ENCODE peak calls at places on chromosomes 12 and 14, in six cellular contexts. E is Karpas-422, C is PC-3, I is MM.1S, X is HCT116, J is SK-N-SH. P is an unnamed sample.

GRCh38 chr12:122354958-122355641 is 67.4 kb downstream of the CLIP1 start:
- DNase-seq in X (no peak), I (no peak), J (no peak), C (no peak), E (no peak), P (no peak)

GRCh38 chr14:50290306-50290705 is 21.7 kb downstream of the L2HGDH start:
- DNase-seq in I (no peak), X (no peak), J (no peak), E (no peak), C (no peak), P (no peak)

GRCh38 chr12:95790912-95791849 is 617 bp upstream of the NTN4 start:
- DNase-seq in E (no peak), I (no peak), C (peak; percentile 64), X (no peak), J (no peak), P (peak; percentile 56)

GRCh38 chr12:55829967-55830600 is 697 bp upstream of the DNAJC14 start:
- DNase-seq in E (peak; percentile 64), I (no peak), C (peak; percentile 24), J (peak; percentile 79), X (no peak), P (no peak)

GRCh38 chr14:59215353-59215752 is 26.9 kb downstream of the DAAM1 start:
- DNase-seq in X (no peak), J (no peak), E (no peak), I (no peak), C (no peak), P (peak; percentile 69)

GRCh38 chr12:127548123-127548553 is 718.8 kb upstream of the TMEM132C start:
- DNase-seq in X (no peak), C (peak; percentile 94), E (no peak), J (no peak), I (no peak), P (peak; percentile 93)

GRCh38 chr12:105235299-105235746 is 651 bp downstream of the APPL2 start:
- DNase-seq in C (peak; percentile 30), J (peak; percentile 25), I (peak; percentile 14), E (peak; percentile 56), X (no peak), P (peak; percentile 69)

GRCh38 chr12:113267621-113268020 is 46.4 kb downstream of the TPCN1 start:
- DNase-seq in I (no peak), J (no peak), C (peak; percentile 18), X (no peak), E (no peak), P (no peak)

GRCh38 chr12:94172973-94173372 is 24.6 kb downstream of the PLXNC1 start:
- DNase-seq in C (peak; percentile 60), I (peak; percentile 82), J (no peak), E (no peak), X (no peak), P (peak; percentile 97)

GRCh38 chr12:45655186-45655585 is 74.3 kb upstream of the ARID2 start:
- DNase-seq in E (peak; percentile 75), X (no peak), C (peak; percentile 54), I (no peak), J (peak; percentile 16), P (no peak)

GRCh38 chr12:7571253-7571652 is 67.7 kb upstream of the CD163 start:
- DNase-seq in E (no peak), X (no peak), C (no peak), I (no peak), J (no peak), P (no peak)

GRCh38 chr12:20248646-20249045 is 119.7 kb upstream of the PDE3A start:
- DNase-seq in E (no peak), X (no peak), J (no peak), C (no peak), I (no peak), P (no peak)

GRCh38 chr12:79055926-79056674 is 191.5 kb downstream of the SYT1 start:
- DNase-seq in X (peak; percentile 46), E (no peak), I (no peak), J (no peak), C (peak; percentile 87), P (peak; percentile 73)

GRCh38 chr14:61342486-61342885 is 21.1 kb downstream of the PRKCH start:
- DNase-seq in J (no peak), X (no peak), C (no peak), E (no peak), I (no peak), P (no peak)

GRCh38 chr12:108403952-108404351 is 64.8 kb upstream of the CMKLR1 start:
- DNase-seq in I (no peak), C (no peak), J (no peak), X (no peak), E (no peak), P (peak; percentile 14)

GRCh38 chr12:15605886-15606590 is 183.2 kb downstream of the EPS8 start:
- DNase-seq in J (no peak), C (no peak), E (no peak), X (no peak), I (no peak), P (no peak)

GRCh38 chr12:110577717-110578521 is 5.2 kb downstream of the PPTC7 start:
- DNase-seq in J (no peak), X (peak; percentile 97), E (no peak), C (peak; percentile 99), I (no peak), P (peak; percentile 94)

GRCh38 chr12:89245090-89245489 is 107.2 kb downstream of the DUSP6 start:
- DNase-seq in C (no peak), X (no peak), I (peak; percentile 80), J (no peak), E (no peak), P (peak; percentile 78)

GRCh38 chr14:97074860-97075259 is 277.7 kb downstream of the VRK1 start:
- DNase-seq in X (no peak), J (no peak), C (no peak), I (no peak), E (no peak), P (no peak)

GRCh38 chr12:114636723-114637480 is 47.1 kb downstream of the TBX3 start:
- DNase-seq in X (no peak), J (peak; percentile 56), C (peak; percentile 36), E (no peak), I (no peak), P (peak; percentile 59)

DNA sequence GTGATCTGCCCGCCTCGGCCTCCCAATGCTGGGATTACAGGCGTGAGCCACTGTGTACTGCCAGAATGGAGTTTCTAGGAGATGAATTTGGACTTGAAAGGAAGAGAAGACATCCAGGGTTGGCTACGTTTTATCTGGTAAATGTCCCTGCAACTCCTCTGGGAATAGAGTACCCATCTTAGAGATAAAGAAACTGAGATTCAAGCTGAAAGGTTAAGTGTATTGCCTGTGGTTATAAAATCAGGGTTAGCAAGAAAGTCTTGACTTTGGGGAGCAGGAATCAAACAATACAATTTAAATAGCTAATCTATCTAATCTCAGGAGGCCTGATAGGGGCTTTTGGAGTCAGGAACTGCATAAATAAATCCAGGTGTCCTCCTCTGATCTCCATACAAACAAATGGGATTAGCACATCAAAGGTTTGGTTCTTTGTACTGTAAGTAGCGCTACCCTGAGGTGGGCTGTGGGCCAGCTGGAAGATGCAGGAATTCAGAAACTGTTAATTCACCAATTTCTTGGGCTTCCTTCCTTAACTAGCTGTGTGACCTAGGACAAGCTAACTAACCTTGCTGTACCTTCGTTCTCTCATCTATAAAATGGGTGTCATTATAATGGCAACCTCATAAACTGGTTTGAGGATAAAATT is 45.1 kb downstream of the TBX3 start:
- DNase-seq in I (no peak), X (no peak), E (no peak), J (no peak), C (no peak), P (no peak)
- H4K20me1 ChIP-seq in I (no peaks in the 10 kb centered on the region), X (no peaks in the 10 kb centered on the region), E (no peaks in the 10 kb centered on the region), J (no peaks in the 10 kb centered on the region), C (no peaks in the 10 kb centered on the region), P (no peaks in the 10 kb centered on the region)

GRCh38 chr14:102952276-102952675 is 29.8 kb downstream of the AMN start:
- DNase-seq in J (no peak), X (no peak), I (no peak), C (no peak), E (no peak), P (no peak)
- H3K9ac ChIP-seq in J (no peak overlapping the region), X (no peak overlapping the region), I (no peak overlapping the region), C (no peak overlapping the region), E (no peak overlapping the region), P (no peak overlapping the region)

GRCh38 chr14:98458702-98459101 is 813.3 kb downstream of the BCL11B start:
- DNase-seq in J (no peak), I (no peak), E (no peak), X (no peak), C (no peak), P (no peak)
- H3K9me2 ChIP-seq in J (no peaks in the 10 kb centered on the region), I (no peaks in the 10 kb centered on the region), E (no peaks in the 10 kb centered on the region), X (no peaks in the 10 kb centered on the region), C (no peaks in the 10 kb centered on the region), P (no peaks in the 10 kb centered on the region)

GRCh38 chr12:81114241-81114640 is 36.4 kb downstream of the ACSS3 start:
- DNase-seq in C (no peak), X (no peak), E (no peak), I (no peak), J (no peak), P (no peak)
- H4K20me1 ChIP-seq in C (no peaks in the 10 kb centered on the region), X (no peaks in the 10 kb centered on the region), E (no peaks in the 10 kb centered on the region), I (no peaks in the 10 kb centered on the region), J (no peaks in the 10 kb centered on the region), P (no peaks in the 10 kb centered on the region)

GRCh38 chr12:70317781-70318180 is 48.3 kb upstream of the KCNMB4 start:
- DNase-seq in C (no peak), E (no peak), I (peak; percentile 73), J (no peak), X (no peak), P (no peak)
- H3K9ac ChIP-seq in C (no peak overlapping the region), E (no peak overlapping the region), I (no peak overlapping the region), J (no peak overlapping the region), X (no peak overlapping the region), P (no peak overlapping the region)